ENCODE peak calls at places on chromosome 4, in eight cellular contexts. P is Peyer's patch, W is ovary, S is transverse colon, C is heart left ventricle, E is esophagus squamous epithelium, L is body of pancreas, B is IMR-90. X is an unnamed sample.

GRCh38 chr4:38949416-38950051 is 81.9 kb downstream of the FAM114A1 start:
- DNase-seq in W (no peak), S (no peak), L (no peak), E (no peak), B (peak; percentile 70), P (no peak), C (no peak), X (no peak)

GRCh38 chr4:99572527-99573240 is 1.9 kb upstream of the MTTP start:
- DNase-seq in P (no peak), E (no peak), W (no peak), B (peak; percentile 6), C (no peak), L (no peak), S (no peak), X (no peak)

GRCh38 chr4:54547299-54548097 is 110.3 kb upstream of the KIT start:
- DNase-seq in B (no peak), C (no peak), L (no peak), P (no peak), W (no peak), E (no peak), S (peak; percentile 38), X (peak; percentile 14)

GRCh38 chr4:23219779-23220408 is 527.2 kb downstream of the GBA3 start:
- DNase-seq in E (no peak), P (no peak), C (no peak), W (no peak), B (no peak), S (no peak), L (no peak), X (no peak)

GRCh38 chr4:82606622-82607021 is 44.8 kb upstream of the TMEM150C start:
- DNase-seq in B (no peak), S (no peak), C (no peak), W (no peak), E (no peak), P (no peak), L (no peak), X (no peak)

GRCh38 chr4:55118397-55118796 is 7.0 kb downstream of the KDR start:
- DNase-seq in S (no peak), L (no peak), B (no peak), C (no peak), E (no peak), P (no peak), W (no peak), X (no peak)

GRCh38 chr4:175443547-175443946 is 368.5 kb downstream of the GPM6A start:
- DNase-seq in P (no peak), B (no peak), E (no peak), C (no peak), S (no peak), W (no peak), L (no peak), X (no peak)

GRCh38 chr4:147975902-147976301 is 244.0 kb downstream of the ARHGAP10 start:
- DNase-seq in S (no peak), W (no peak), E (no peak), C (no peak), L (no peak), P (no peak), B (peak; percentile 25), X (no peak)

GRCh38 chr4:39976141-39976944 is 1.4 kb downstream of the PDS5A start:
- DNase-seq in B (peak; percentile 82), E (no peak), P (peak; percentile 73), S (peak; percentile 80), C (peak; percentile 84), W (peak; percentile 76), L (peak; percentile 74), X (peak; percentile 92)

GRCh38 chr4:52864816-52865215 is 2.7 kb downstream of the RASL11B start:
- DNase-seq in W (peak; percentile 38), P (no peak), E (no peak), L (no peak), S (no peak), C (no peak), B (peak; percentile 35), X (no peak)

GRCh38 chr4:22496165-22496813 is 19.6 kb downstream of the ADGRA3 start:
- DNase-seq in B (peak; percentile 72), W (no peak), P (no peak), S (no peak), L (no peak), C (no peak), E (no peak), X (no peak)

GRCh38 chr4:127479031-127479622 is 153.6 kb upstream of the INTU start:
- DNase-seq in B (peak; percentile 52), L (no peak), E (no peak), W (no peak), P (no peak), S (no peak), C (no peak), X (no peak)

GRCh38 chr4:147590249-147590920 is 26.8 kb upstream of the TMEM184C start:
- DNase-seq in C (peak; percentile 47), W (peak; percentile 79), E (no peak), S (peak; percentile 33), B (peak; percentile 79), L (peak; percentile 29), P (peak; percentile 30), X (peak; percentile 78)

GRCh38 chr4:75724867-75725724 is 719 bp downstream of the USO1 start:
- DNase-seq in W (peak; percentile 77), S (peak; percentile 80), L (peak; percentile 77), P (peak; percentile 56), E (peak; percentile 11), C (peak; percentile 80), B (peak; percentile 79), X (peak; percentile 88)
- TF ChIP-seq POLR2A in W (no peak), S (no peak), L (no peak), P (no peak), E (peak; percentile 33), C (no peak), B (peak; percentile 82), X (peak; percentile 71)

GRCh38 chr4:24573582-24573981 is 10.8 kb downstream of the DHX15 start:
- DNase-seq in P (no peak), B (no peak), C (no peak), S (no peak), E (no peak), W (no peak), L (no peak), X (no peak)
- H3K36me3 ChIP-seq in P (peaks cover 50% of the 10 kb centered on the region), B (peaks cover 34% of the 10 kb centered on the region), C (peaks cover 72% of the 10 kb centered on the region), S (no peaks in the 10 kb centered on the region), E (peaks cover 8% of the 10 kb centered on the region), W (no peaks in the 10 kb centered on the region), L (no peaks in the 10 kb centered on the region), X (no peaks in the 10 kb centered on the region)

GRCh38 chr4:51842554-51843308 is at the start of gene DCUN1D4:
- DNase-seq in P (peak; percentile 99), E (peak; percentile 98), W (peak; percentile 100), S (peak; percentile 100), L (peak; percentile 100), C (peak; percentile 100), B (peak; percentile 99), X (peak; percentile 100)
- TF ChIP-seq POLR2A in P (peak; percentile 56), E (peak; percentile 80), W (peak; percentile 83), S (peak; percentile 79), L (peak; percentile 78), C (peak; percentile 31), B (peak; percentile 46), X (peak; percentile 62)

DNA sequence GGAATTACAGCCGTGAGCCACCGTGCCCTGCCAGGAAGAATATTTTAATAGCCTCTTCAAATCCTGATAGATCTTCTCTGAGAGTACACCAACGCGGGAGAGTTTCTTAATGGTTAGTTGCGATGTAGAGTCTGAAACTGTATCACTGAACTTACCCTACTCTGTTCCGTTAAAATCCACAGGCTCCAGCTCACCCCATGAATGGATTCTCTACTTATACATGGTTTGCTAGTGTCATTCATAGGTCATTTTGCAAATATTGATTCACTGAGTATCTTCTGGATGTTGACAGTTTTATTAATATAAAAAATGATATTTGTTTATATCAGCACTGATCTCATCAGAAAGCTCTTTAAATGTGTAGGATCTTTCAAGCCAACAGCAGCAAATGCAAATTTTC is 99.9 kb downstream of the FAM193A start:
- DNase-seq in E (no peak), W (no peak), L (no peak), B (no peak), S (no peak), C (no peak), P (no peak), X (no peak)
- H3K36me3 ChIP-seq in E (peaks cover 21% of the 10 kb centered on the region), W (no peaks in the 10 kb centered on the region), L (no peaks in the 10 kb centered on the region), B (peaks cover 54% of the 10 kb centered on the region), S (no peaks in the 10 kb centered on the region), C (peaks cover 84% of the 10 kb centered on the region), P (peaks cover 86% of the 10 kb centered on the region), X (peaks cover 53% of the 10 kb centered on the region)

DNA sequence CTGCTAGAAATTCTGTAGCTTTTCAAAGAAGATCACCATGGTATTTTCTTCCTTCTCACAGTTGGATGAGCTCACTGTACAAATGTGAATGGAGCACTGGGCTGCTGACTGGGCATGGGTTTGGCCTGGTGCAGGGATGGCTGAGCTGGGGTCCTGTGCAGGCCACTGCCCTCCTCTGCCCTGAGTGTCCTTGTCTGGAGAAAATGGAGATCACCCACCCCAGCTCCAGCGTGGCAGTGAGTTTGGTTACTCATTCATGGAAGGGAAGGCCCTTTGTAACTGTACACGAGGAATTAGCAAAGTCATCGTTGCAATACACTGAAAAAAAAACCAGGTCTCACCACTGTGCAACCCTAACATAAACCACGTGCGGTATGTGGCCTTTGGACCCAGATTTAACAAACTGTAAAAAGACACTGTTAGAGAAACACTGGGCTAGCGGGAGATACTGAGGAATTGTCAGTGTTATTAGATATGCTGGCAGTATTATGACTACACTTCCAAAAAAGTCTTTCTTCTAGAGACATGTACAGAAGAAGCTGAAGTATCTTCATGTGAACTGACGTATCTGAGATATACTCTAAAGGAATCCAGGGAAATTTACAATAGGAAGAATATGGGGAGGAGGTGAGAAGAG is 16.1 kb upstream of the TBC1D14 start:
- DNase-seq in E (no peak), P (no peak), S (peak; percentile 68), C (no peak), W (no peak), B (peak; percentile 86), L (no peak), X (no peak)
- TF ChIP-seq POLR2A in E (no peak), P (peak; percentile 48), S (no peak), C (no peak), W (no peak), B (no peak), L (no peak), X (no peak)

GRCh38 chr4:141896687-141897086 is 260.3 kb downstream of the IL15 start:
- DNase-seq in C (no peak), S (no peak), L (no peak), P (no peak), E (no peak), B (no peak), W (no peak), X (no peak)

GRCh38 chr4:141890279-141890678 is 253.9 kb downstream of the IL15 start:
- DNase-seq in B (peak; percentile 7), W (no peak), E (no peak), L (no peak), C (no peak), S (no peak), P (no peak), X (no peak)

GRCh38 chr4:141891260-141892120 is 255.1 kb downstream of the IL15 start:
- DNase-seq in W (no peak), P (no peak), C (no peak), S (no peak), L (no peak), B (no peak), E (no peak), X (no peak)
- H3K36me3 ChIP-seq in W (no peaks in the 10 kb centered on the region), P (no peaks in the 10 kb centered on the region), C (no peaks in the 10 kb centered on the region), S (no peaks in the 10 kb centered on the region), L (no peaks in the 10 kb centered on the region), B (no peaks in the 10 kb centered on the region), E (no peaks in the 10 kb centered on the region), X (no peaks in the 10 kb centered on the region)